ENCODE peak calls at places on chromosomes 6 and 20, in six cellular contexts. C, I, V, E, G and S are unnamed samples. For H3K27me3, the result is how much of the 10 kb centered on the place peaks cover.

GRCh38 chr6:54285595-54285994 is 22.6 kb upstream of the TINAG start:
- DNase-seq in C (no peak), I (no peak), V (no peak), E (no peak), G (no peak), S (no peak)

GRCh38 chr6:121666809-121667208 is 231.4 kb downstream of the GJA1 start:
- DNase-seq in C (no peak), I (no peak), V (no peak), E (no peak), G (no peak), S (no peak)

GRCh38 chr6:36605560-36606391 is 11.6 kb downstream of the SRSF3 start:
- DNase-seq in C (peak), I (no peak), V (no peak), E (peak), G (no peak), S (no peak)

GRCh38 chr6:35363293-35363750 is 21.0 kb downstream of the PPARD start:
- DNase-seq in C (no peak), I (no peak), V (no peak), E (no peak), G (no peak), S (no peak)

GRCh38 chr6:155818698-155819097 is 363.1 kb upstream of the NOX3 start:
- DNase-seq in C (no peak), I (no peak), V (no peak), E (no peak), G (no peak), S (no peak)

GRCh38 chr6:134398453-134398852 is 80.5 kb upstream of the SGK1 start:
- DNase-seq in C (no peak), I (no peak), V (no peak), E (no peak), G (no peak), S (no peak)

GRCh38 chr20:21936720-21937380 is 231.4 kb downstream of the PAX1 start:
- DNase-seq in C (no peak), I (no peak), V (no peak), E (no peak), G (no peak), S (no peak)

GRCh38 chr20:50844430-50845100 is 49.7 kb downstream of the BCAS4 start:
- DNase-seq in C (no peak), I (peak), V (no peak), E (no peak), G (no peak), S (no peak)

GRCh38 chr20:49186535-49187329 is 1.4 kb downstream of the STAU1 start:
- DNase-seq in C (peak), I (peak), V (peak), E (peak), G (no peak), S (peak)

GRCh38 chr20:61959301-61959700 is 106.4 kb downstream of the TAF4 start:
- DNase-seq in C (no peak), I (no peak), V (peak), E (peak), G (peak), S (no peak)

GRCh38 chr6:16129623-16130243 is 847 bp downstream of the MYLIP start:
- DNase-seq in C (peak), I (peak), V (no peak), E (peak), G (peak), S (no peak)

GRCh38 chr6:160077526-160077925 is 44.1 kb upstream of the SLC22A1 start:
- DNase-seq in C (no peak), I (no peak), V (no peak), E (no peak), G (no peak), S (no peak)

GRCh38 chr20:21103582-21104465 is 2.3 kb downstream of the LINC00237 start:
- DNase-seq in C (no peak), I (no peak), V (no peak), E (no peak), G (peak), S (no peak)

GRCh38 chr6:16244869-16245451 is 6.6 kb downstream of the GMPR start:
- DNase-seq in C (no peak), I (no peak), V (no peak), E (no peak), G (no peak), S (no peak)

GRCh38 chr6:141244366-141244765 is 888.4 kb upstream of the GJE1 start:
- DNase-seq in C (no peak), I (no peak), V (no peak), E (no peak), G (no peak), S (no peak)

GRCh38 chr20:39264506-39265172 is 302.5 kb downstream of the DHX35 start:
- DNase-seq in C (peak), I (peak), V (no peak), E (peak), G (peak), S (no peak)

GRCh38 chr6:137223370-137224131 is 4.4 kb upstream of the IFNGR1 start:
- DNase-seq in C (no peak), I (peak), V (no peak), E (peak), G (no peak), S (no peak)

GRCh38 chr6:13733178-13733851 is 21.7 kb upstream of the RANBP9 start:
- DNase-seq in C (peak), I (peak), V (no peak), E (peak), G (no peak), S (peak)

GRCh38 chr6:136323431-136324112 is 33.9 kb upstream of the BCLAF1 start:
- DNase-seq in C (no peak), I (no peak), V (no peak), E (no peak), G (no peak), S (no peak)

GRCh38 chr6:35190306-35190705 is 23.4 kb upstream of the SCUBE3 start:
- DNase-seq in C (no peak), I (no peak), V (no peak), E (no peak), G (no peak), S (no peak)

GRCh38 chr20:4305091-4305490 is 289.7 kb upstream of the RNF24 start:
- DNase-seq in C (no peak), I (no peak), V (no peak), E (no peak), G (peak), S (no peak)

GRCh38 chr6:43847741-43848630 is 78.0 kb downstream of the VEGFA start:
- DNase-seq in C (no peak), I (no peak), V (no peak), E (no peak), G (no peak), S (no peak)

GRCh38 chr6:30450908-30451818 is 38.1 kb upstream of the HLA-E start:
- DNase-seq in C (no peak), I (peak), V (peak), E (peak), G (no peak), S (no peak)

GRCh38 chr20:11716239-11716944 is 201.3 kb upstream of the BTBD3 start:
- DNase-seq in C (no peak), I (no peak), V (no peak), E (no peak), G (no peak), S (no peak)

GRCh38 chr6:28161410-28162079 is 19.9 kb downstream of the ZKSCAN8 start:
- DNase-seq in C (peak), I (peak), V (peak), E (peak), G (peak), S (peak)
- TF ChIP-seq POLR2A in C (no peak), I (no peak), V (no peak), E (no peak), G (peak), S (no peak)

DNA sequence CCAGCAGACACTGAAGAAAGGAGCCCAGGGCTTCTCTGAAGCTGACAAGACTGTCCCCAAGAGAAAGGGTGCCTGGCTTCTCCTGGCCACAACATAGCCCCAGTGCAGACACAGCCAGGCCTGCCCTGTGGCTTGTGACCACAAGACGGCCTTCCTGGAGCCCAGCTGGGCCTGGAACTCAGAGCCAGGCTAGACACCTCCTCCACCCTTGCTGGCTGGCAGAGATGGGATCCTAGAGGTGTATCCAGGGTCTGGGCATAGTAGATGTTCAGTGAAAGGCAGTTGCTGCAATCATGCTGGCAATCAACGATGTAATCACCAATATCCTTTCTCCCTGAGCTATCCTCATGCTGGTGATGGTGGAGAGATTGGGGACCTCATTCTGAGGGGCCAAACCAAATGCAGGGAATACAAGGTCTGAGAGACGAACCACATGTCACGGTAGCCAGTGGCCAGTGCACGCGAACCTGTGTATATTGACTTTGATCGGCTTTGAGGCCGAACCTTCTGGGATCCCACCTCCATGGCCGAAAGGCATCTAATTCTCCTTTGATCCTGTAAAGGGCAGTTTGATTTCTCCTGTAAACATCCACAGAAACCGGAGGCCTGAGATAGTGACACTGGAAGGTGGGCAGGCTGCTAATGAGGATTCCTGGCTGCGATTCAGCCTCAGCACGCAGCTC is 115.2 kb downstream of the PSMB1 start:
- DNase-seq in C (no peak), I (no peak), V (no peak), E (peak), G (no peak), S (no peak)
- H3K4me3 ChIP-seq in C (peak), I (peak), V (peak), E (peak), G (no peak), S (peak)

DNA sequence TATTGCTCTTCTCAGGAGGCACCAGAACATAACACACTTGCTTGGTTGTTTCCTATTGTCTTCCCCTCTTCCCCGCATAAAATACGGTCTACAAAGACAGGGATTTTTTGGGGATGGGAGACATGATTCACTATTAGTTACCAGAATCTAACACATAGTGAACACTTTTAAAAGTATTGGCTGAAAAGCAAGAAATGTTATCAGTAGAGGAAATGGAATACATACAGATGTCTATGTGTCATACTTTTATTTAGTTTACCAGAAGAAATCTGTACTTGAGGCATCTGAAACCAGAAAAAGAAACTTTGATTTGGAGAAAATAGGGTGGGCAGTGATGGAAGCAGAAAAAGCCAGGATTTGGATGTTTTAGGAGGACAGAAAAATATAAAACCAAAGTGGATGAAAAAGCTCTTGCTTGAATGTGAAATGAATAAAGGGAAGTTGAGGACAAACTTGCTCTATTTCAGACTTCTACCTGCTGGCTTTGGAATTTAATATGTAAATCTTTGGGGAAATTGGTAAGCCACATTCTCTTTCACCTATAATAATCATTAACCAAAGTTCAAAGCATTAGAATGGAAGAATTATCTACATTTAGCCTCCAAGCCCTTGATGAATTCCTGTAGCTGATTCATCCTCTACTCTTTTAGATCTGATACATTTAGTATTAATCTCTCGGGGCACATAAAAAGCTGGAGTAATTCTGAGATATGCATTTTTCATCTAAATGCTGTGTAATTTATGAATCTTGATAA is 82.6 kb downstream of the DOK5 start:
- DNase-seq in C (no peak), I (no peak), V (no peak), E (no peak), G (no peak), S (no peak)
- H3K27me3 ChIP-seq in C (under half), I (under half), V (under half), E (under half), G (under half), S (under half)

GRCh38 chr20:37690626-37691369 is 3.0 kb upstream of the CTNNBL1 start:
- DNase-seq in C (no peak), I (no peak), V (no peak), E (no peak), G (no peak), S (no peak)
- TF ChIP-seq POLR2A in C (no peak), I (no peak), V (no peak), E (no peak), G (no peak), S (no peak)

DNA sequence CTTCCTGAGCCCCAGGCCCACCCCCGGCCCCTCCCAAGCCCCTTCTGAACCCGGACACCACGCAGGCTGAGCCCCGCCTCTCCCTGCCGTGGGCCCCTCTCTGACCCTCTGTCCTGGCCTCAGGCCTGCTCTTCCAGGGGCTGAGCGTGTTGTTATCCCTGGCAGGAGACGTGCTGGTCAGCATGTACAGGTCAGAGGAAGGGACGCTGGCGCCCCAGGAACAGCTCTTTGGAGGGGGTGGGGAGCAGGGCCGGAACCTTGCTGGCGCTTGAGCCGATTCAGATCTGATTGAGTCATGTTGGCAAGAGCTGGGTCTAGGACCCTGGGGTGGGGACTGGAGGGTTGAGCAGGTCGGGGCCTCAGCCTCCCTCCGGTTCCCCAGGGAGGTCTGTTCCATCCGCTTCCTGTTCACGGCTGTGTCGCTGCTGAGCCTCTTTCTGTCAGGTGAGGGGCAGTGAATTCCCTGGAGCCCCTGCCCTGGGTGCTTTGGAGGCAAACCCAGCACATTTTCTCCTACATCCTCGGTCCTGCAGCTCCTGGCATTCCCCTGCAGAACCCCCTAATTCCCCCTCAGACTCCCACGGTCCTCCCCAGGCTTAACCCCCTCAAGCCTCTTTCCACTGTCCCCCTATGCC is 1.9 kb downstream of the SPAG4 start:
- DNase-seq in C (no peak), I (peak), V (peak), E (peak), G (peak), S (peak)
- H3K4me3 ChIP-seq in C (peak), I (peak), V (peak), E (peak), G (peak), S (peak)

DNA sequence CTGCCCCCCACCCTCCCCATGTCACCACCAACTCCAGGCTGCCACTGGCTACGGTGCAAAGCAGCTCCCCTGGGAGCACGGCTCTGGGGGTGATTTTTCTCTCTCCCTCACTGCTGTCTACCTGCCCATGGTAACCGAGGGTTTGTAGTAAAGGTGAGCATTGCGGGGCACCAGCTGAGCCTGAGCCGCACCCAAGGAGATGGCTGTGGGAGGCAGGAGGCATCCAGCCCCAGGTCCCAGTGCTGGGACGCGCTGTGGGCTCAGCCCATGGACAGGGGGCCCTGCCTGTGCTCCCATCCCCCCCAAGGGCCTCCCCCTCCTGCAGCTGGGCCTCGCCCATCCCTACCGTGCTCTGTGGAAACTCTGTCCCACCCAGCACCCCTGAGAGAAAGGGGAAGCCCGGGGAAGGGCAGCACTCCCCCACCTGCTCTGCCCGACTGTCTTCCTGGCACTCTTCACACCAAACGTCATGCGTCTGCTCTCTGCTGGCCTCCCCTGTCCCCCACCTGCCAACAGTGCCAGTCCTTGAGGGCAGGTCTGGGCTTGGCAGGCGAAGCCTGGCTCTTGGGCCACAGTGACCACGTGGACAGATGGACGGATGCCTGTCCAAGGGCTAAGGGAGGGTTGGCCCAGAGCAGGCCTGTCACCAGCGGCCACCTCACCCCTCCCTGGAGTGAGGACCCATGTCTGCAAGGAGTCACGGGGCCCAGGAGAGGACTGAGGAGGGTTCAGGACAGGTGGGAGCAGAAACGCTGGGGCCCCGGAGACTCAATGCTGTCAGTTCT is 3.8 kb upstream of the CHRNA4 start:
- DNase-seq in C (no peak), I (no peak), V (no peak), E (no peak), G (no peak), S (no peak)
- H3K27me3 ChIP-seq in C (half or more), I (under half), V (under half), E (under half), G (under half), S (half or more)

GRCh38 chr6:49462927-49463611 is at the start of the genes CENPQ and MMUT:
- DNase-seq in C (peak), I (peak), V (peak), E (peak), G (peak), S (peak)
- TF ChIP-seq POLR2A in C (peak), I (peak), V (no peak), E (peak), G (peak), S (peak)

DNA sequence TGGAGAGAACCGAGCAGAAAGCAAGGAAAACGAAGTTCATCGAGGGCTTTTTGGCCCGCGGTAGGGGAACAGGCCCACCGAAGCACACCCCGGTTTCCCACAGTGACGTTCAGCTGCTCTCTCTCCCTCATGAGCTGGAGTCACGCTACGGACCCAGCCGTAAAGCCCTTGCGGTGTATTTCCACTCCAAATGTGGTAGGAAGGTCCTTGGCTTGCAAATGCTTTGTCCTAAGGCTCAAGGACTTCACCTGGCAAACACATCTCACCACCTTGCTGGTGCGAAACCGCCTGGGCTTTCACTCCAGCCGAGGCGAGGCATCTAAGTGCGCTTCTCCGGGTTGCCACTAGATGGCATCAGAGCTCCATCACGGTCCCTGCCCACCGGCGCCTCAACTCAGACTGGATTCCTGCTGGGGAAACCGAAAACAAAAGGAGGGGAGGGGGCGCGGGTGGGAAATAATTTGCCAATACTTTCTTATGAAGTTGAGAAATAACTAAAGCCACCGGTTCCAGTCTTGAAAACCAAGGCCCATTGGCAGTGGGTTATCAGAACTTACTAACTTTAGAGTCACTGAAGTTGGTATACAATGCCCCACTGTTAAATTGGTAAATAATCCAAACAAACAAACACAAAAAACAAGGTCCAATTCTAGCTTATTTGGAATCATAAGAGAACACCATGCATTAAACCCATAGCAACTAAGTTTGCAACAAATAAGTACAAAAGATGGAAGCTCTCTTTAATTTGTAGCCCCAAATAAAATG is 13.4 kb upstream of the FOXC1 start:
- DNase-seq in C (no peak), I (peak), V (peak), E (peak), G (peak), S (peak)
- H3K4me3 ChIP-seq in C (peak), I (no peak), V (no peak), E (no peak), G (no peak), S (no peak)

GRCh38 chr20:13220194-13220856 is 749 bp upstream of the ISM1 start:
- DNase-seq in C (peak), I (peak), V (peak), E (peak), G (peak), S (peak)
- H3K27me3 ChIP-seq in C (under half), I (under half), V (under half), E (under half), G (under half), S (half or more)